ENCODE peak calls at places on chromosomes 7 and 10, in four cellular contexts. One of them, this sample, is unnamed.

GRCh38 chr7:36370046-36370445 is 19.6 kb upstream of the ANLN start:
- DNase-seq in stomach: no peak
- DNase-seq in upper lobe of left lung: no peak
- DNase-seq in A549: no peak
- DNase-seq in this sample: no peak

GRCh38 chr10:49710966-49711365 is 31.5 kb downstream of the C10orf53 start:
- DNase-seq in A549: no peak
- DNase-seq in upper lobe of left lung: no peak
- DNase-seq in stomach: no peak
- DNase-seq in this sample: peak

GRCh38 chr10:110919971-110920881 is 822 bp downstream of the SHOC2 start:
- DNase-seq in A549: peak
- DNase-seq in stomach: no peak
- DNase-seq in upper lobe of left lung: peak
- DNase-seq in this sample: no peak

GRCh38 chr7:45624392-45624760 is 50.2 kb downstream of the ADCY1 start:
- DNase-seq in A549: no peak
- DNase-seq in upper lobe of left lung: no peak
- DNase-seq in stomach: no peak
- DNase-seq in this sample: no peak

GRCh38 chr10:86400705-86401587 is 34.4 kb upstream of the GRID1 start:
- DNase-seq in stomach: peak
- DNase-seq in upper lobe of left lung: peak
- DNase-seq in A549: peak
- DNase-seq in this sample: no peak

GRCh38 chr10:49257159-49257558 is 41.8 kb upstream of the C10orf71 start:
- DNase-seq in stomach: no peak
- DNase-seq in upper lobe of left lung: no peak
- DNase-seq in A549: no peak
- DNase-seq in this sample: no peak

GRCh38 chr10:119634219-119634544 is 17.0 kb upstream of the BAG3 start:
- DNase-seq in stomach: no peak
- DNase-seq in upper lobe of left lung: peak
- DNase-seq in A549: peak
- DNase-seq in this sample: no peak

GRCh38 chr7:33982425-33982786 is 77.1 kb downstream of the BMPER start:
- DNase-seq in A549: peak
- DNase-seq in upper lobe of left lung: no peak
- DNase-seq in stomach: no peak
- DNase-seq in this sample: no peak

GRCh38 chr7:133364959-133365680 is 112.2 kb downstream of the EXOC4 start:
- DNase-seq in stomach: no peak
- DNase-seq in A549: no peak
- DNase-seq in upper lobe of left lung: no peak
- DNase-seq in this sample: no peak

DNA sequence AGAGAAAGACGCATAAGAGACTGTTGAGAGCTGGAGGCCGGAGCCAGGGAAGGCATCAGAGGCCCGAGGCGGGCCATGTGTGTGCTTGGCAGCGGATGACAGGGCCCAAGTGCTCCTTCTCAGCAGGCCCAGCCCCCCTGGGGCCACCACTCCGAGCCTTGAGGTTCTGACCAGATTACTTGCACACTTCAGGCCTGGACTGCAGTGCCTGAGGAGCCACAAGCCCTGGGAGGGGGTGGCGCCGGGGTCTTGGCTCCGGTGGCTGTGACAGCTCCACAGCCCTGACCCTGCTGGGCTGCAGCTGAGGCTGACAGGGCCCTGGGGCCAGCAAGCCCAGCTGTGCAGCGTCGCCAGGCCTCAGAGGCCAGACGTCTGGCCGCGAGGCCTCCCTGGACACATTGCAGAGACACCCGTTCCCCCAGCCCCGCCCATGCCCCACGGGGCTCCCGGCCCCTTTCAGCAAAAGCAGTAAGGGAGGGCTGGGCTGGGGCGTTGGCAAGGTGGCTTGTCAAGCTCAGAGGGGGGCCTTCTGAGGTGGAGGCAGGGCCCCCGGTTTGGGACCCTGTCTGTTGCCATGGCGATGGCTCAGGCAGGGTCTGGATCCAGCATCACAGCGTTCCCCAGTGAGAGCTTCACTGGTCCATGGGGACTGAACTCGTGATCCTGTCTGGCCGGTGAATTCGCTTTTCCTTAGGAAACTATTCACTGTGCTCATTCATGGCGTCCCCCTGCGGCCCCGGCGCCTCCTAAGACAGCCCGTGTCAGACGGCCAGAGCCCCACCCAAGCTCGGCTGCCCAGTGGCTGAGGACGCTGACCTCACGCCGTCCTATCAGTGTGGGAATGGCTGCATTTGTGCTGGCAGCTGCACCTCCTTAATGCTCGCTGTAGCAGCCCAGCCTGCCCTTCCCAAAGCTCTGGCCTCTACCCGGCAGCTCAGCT is 5.7 kb downstream of the ELN start:
- DNase-seq in upper lobe of left lung: peak
- DNase-seq in stomach: peak
- DNase-seq in A549: no peak
- DNase-seq in this sample: peak
- TF ChIP-seq POLR2A in upper lobe of left lung: no peak
- TF ChIP-seq POLR2A in stomach: no peak
- TF ChIP-seq POLR2A in A549: no peak
- TF ChIP-seq POLR2A in this sample: no peak

DNA sequence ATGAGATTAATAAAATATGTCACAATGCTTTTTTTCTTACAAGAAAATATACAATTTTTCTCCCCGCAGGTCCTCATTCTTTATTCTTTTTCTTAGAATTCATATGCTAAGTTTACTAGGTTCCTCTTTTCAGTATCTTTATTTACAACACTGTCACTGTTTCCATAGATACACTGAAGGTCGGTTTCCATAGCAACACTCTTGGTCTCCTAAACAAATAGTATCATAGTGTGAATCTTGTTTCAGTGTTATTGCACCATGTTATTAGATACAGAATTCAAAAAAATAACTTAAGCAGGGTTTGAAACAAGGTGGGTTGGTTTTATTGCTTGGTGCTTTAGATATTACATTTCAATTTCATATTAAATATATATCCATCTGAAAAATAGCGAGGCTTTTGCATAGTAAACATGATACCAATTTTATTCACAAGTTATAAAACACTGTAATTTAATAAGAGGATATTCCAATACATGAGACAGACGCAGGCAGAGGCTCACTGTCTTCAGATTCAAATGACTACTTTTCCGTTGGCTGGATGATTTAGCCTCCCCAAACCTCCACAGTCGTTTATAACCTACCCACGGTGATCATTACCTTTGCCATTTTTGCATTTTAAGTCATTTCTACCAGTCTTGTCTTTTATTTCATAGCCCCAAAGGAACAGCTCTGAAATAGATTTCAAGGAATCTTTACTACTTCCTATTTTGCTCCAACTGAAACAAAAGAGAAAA is 88.9 kb upstream of the KLF6 start:
- DNase-seq in upper lobe of left lung: no peak
- DNase-seq in stomach: no peak
- DNase-seq in A549: peak
- DNase-seq in this sample: no peak
- TF ChIP-seq EP300 in upper lobe of left lung: no peak
- TF ChIP-seq EP300 in stomach: no peak
- TF ChIP-seq EP300 in A549: no peak
- TF ChIP-seq EP300 in this sample: no peak

DNA sequence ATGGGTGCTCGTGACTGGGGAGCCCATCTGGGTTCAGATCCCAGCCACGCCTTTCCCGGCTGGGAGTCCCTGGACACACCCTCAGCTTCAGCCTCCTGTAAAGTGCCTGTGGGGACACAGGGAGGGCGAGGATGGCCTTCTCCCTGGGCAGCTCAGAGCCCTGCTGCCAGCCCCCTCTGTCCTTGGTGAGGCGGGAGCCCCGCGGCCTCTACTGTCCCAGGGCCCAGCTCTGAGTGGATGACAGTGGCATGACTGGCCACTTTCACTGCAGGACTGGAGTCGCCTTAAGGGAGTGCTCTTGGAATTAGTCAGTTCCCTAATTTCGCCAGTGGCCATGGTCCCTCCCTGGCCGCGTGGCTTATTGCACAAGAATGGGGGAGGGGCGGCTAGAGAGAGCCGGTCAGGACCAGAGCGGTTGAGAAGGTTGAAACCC is 4.6 kb downstream of the BRI3 start:
- DNase-seq in upper lobe of left lung: peak
- DNase-seq in A549: peak
- DNase-seq in stomach: peak
- DNase-seq in this sample: peak
- TF ChIP-seq POLR2A in upper lobe of left lung: no peak
- TF ChIP-seq POLR2A in A549: no peak
- TF ChIP-seq POLR2A in stomach: no peak
- TF ChIP-seq POLR2A in this sample: peak

GRCh38 chr7:78149787-78150186 is 351.2 kb downstream of the PHTF2 start:
- DNase-seq in A549: no peak
- DNase-seq in stomach: no peak
- DNase-seq in upper lobe of left lung: no peak
- DNase-seq in this sample: no peak
- TF ChIP-seq EP300 in A549: no peak
- TF ChIP-seq EP300 in stomach: no peak
- TF ChIP-seq EP300 in upper lobe of left lung: no peak
- TF ChIP-seq EP300 in this sample: no peak

GRCh38 chr10:100998183-100998990 is 1.2 kb upstream of the LZTS2 start:
- DNase-seq in upper lobe of left lung: peak
- DNase-seq in A549: peak
- DNase-seq in stomach: peak
- DNase-seq in this sample: peak

GRCh38 chr10:101000602-101000991 is 989 bp downstream of the LZTS2 start:
- DNase-seq in stomach: no peak
- DNase-seq in A549: no peak
- DNase-seq in upper lobe of left lung: no peak
- DNase-seq in this sample: no peak

GRCh38 chr10:100999742-101000601 is at the start of gene LZTS2:
- DNase-seq in upper lobe of left lung: no peak
- DNase-seq in A549: no peak
- DNase-seq in stomach: peak
- DNase-seq in this sample: no peak

GRCh38 chr10:100997364-100998182 is 2.0 kb upstream of the LZTS2 start:
- DNase-seq in upper lobe of left lung: peak
- DNase-seq in stomach: peak
- DNase-seq in A549: peak
- DNase-seq in this sample: peak

DNA sequence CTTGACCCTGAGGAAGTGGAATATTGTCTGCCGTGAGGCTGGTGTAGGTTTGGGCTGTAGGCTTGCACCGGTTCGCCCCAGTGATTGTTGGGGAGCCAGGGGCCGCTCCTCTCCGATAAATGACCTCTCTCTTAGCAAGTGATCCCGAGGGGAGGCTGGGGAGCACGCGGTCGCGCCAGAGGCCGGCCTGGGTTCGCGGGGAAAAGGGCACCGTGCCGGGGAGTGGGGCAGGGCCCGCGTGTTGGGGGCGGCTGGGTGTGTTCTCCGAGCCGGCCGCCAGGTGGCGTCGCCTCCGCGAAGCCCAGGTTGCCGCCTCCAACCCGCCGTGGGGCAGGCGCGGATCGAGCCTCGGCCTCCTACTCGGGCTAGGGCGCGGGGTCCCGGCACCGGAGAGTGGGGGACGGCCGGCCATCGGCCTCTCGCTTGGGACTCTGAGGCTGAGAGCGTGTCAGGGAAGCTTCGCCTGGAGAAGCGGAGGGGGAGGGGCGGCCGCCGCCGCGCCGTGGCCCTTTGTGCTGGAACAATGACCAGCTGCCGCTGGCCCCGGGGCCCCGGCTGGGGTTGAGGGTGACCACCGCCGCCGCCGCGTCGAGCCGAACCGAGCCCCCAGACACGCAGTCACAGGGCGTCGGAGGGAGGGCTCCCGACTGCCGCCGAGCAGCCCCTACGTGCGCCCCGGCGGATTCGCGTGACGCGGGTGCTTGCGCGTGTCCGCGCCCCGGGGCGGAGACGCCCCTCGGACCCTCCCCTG is 442 bp upstream of the LZTS2 start:
- DNase-seq in upper lobe of left lung: peak
- DNase-seq in A549: peak
- DNase-seq in stomach: peak
- DNase-seq in this sample: peak
- TF ChIP-seq POLR2A in upper lobe of left lung: peak
- TF ChIP-seq POLR2A in A549: peak
- TF ChIP-seq POLR2A in stomach: no peak
- TF ChIP-seq POLR2A in this sample: peak

GRCh38 chr10:116654816-116655215 is 34.1 kb downstream of the PNLIPRP2 start:
- DNase-seq in stomach: no peak
- DNase-seq in upper lobe of left lung: no peak
- DNase-seq in A549: peak
- DNase-seq in this sample: no peak

GRCh38 chr10:116659049-116659670 is 38.4 kb downstream of the PNLIPRP2 start:
- DNase-seq in upper lobe of left lung: no peak
- DNase-seq in stomach: no peak
- DNase-seq in A549: no peak
- DNase-seq in this sample: no peak

GRCh38 chr10:116653885-116654284 is 33.1 kb downstream of the PNLIPRP2 start:
- DNase-seq in stomach: no peak
- DNase-seq in A549: no peak
- DNase-seq in upper lobe of left lung: no peak
- DNase-seq in this sample: no peak

GRCh38 chr10:116658152-116658551 is 37.4 kb downstream of the PNLIPRP2 start:
- DNase-seq in stomach: no peak
- DNase-seq in upper lobe of left lung: no peak
- DNase-seq in A549: no peak
- DNase-seq in this sample: no peak

DNA sequence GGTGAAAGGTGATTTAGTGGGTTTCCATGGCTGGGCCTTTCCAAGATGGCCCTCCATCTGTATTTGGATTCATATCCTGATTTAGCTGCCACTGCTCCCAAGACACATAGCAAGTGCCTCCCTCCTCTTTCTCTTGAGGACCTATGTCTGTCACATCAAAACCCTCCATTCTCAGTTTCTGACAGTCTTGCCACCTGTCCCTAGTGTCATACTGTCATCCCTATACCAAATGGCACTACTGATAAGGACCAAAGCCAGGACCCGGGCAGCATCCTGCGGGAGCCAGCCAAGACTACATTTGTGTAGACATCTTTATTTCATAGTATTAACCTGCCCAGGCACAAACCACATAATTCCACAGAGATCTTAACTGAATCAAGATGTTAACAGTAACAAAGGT is 34.8 kb downstream of the PNLIPRP2 start:
- DNase-seq in A549: no peak
- DNase-seq in upper lobe of left lung: no peak
- DNase-seq in stomach: no peak
- DNase-seq in this sample: no peak
- TF ChIP-seq EP300 in A549: no peak
- TF ChIP-seq EP300 in upper lobe of left lung: no peak
- TF ChIP-seq EP300 in stomach: no peak
- TF ChIP-seq EP300 in this sample: no peak

GRCh38 chr10:114526497-114527238 is 122.4 kb upstream of the AFAP1L2 start:
- DNase-seq in stomach: peak
- DNase-seq in upper lobe of left lung: peak
- DNase-seq in A549: peak
- DNase-seq in this sample: peak
- TF ChIP-seq POLR2A in stomach: no peak
- TF ChIP-seq POLR2A in upper lobe of left lung: peak
- TF ChIP-seq POLR2A in A549: peak
- TF ChIP-seq POLR2A in this sample: peak

This sample was measured in suprapubic skin.